ENCODE peak calls at places on chromosome 14, in five cellular contexts. Y is fibroblast of mammary gland, P is lower leg skin, R is stomach, J is D721Med. H is an unnamed sample.

GRCh38 chr14:75315143-75315542 is 36.5 kb downstream of the FOS start:
- DNase-seq in Y (peak), P (no peak), R (peak), J (no peak), H (no peak)

GRCh38 chr14:52354257-52354656 is 40.1 kb downstream of the PTGER2 start:
- DNase-seq in Y (peak), P (no peak), R (no peak), J (no peak), H (no peak)

GRCh38 chr14:22986508-22987054 is 4.2 kb upstream of the AJUBA start:
- DNase-seq in Y (peak), P (peak), R (peak), J (peak), H (peak)

GRCh38 chr14:94066089-94066676 is 14.8 kb downstream of the DDX24 start:
- DNase-seq in Y (no peak), P (no peak), R (no peak), J (no peak), H (no peak)

GRCh38 chr14:36516719-36517241 is 3.3 kb downstream of the NKX2-1 start:
- DNase-seq in Y (no peak), P (no peak), R (no peak), J (no peak), H (no peak)

GRCh38 chr14:87186745-87187144 is 806.2 kb downstream of the GALC start:
- DNase-seq in Y (no peak), P (no peak), R (no peak), J (no peak), H (no peak)

GRCh38 chr14:86035882-86036281 is 505.9 kb downstream of the FLRT2 start:
- DNase-seq in Y (peak), P (no peak), R (no peak), J (no peak), H (no peak)

GRCh38 chr14:103273847-103274615 is 60.0 kb upstream of the EIF5 start:
- DNase-seq in Y (no peak), P (no peak), R (no peak), J (no peak), H (no peak)

GRCh38 chr14:68977741-68978549 is 1.2 kb downstream of the ACTN1 start:
- DNase-seq in Y (peak), P (peak), R (peak), J (no peak), H (peak)

GRCh38 chr14:75022655-75023054 is 19.9 kb downstream of the EIF2B2 start:
- DNase-seq in Y (no peak), P (no peak), R (no peak), J (no peak), H (no peak)

GRCh38 chr14:36700656-36701055 is 39.0 kb downstream of the PAX9 start:
- DNase-seq in Y (no peak), P (no peak), R (no peak), J (no peak), H (no peak)

GRCh38 chr14:70702154-70702553 is 60.4 kb downstream of the TTC9 start:
- DNase-seq in Y (no peak), P (no peak), R (no peak), J (no peak), H (no peak)

GRCh38 chr14:86333506-86333905 is 803.6 kb downstream of the FLRT2 start:
- DNase-seq in Y (no peak), P (no peak), R (no peak), J (no peak), H (no peak)

GRCh38 chr14:103281496-103282231 is 52.4 kb upstream of the EIF5 start:
- DNase-seq in Y (peak), P (no peak), R (peak), J (peak), H (no peak)

DNA sequence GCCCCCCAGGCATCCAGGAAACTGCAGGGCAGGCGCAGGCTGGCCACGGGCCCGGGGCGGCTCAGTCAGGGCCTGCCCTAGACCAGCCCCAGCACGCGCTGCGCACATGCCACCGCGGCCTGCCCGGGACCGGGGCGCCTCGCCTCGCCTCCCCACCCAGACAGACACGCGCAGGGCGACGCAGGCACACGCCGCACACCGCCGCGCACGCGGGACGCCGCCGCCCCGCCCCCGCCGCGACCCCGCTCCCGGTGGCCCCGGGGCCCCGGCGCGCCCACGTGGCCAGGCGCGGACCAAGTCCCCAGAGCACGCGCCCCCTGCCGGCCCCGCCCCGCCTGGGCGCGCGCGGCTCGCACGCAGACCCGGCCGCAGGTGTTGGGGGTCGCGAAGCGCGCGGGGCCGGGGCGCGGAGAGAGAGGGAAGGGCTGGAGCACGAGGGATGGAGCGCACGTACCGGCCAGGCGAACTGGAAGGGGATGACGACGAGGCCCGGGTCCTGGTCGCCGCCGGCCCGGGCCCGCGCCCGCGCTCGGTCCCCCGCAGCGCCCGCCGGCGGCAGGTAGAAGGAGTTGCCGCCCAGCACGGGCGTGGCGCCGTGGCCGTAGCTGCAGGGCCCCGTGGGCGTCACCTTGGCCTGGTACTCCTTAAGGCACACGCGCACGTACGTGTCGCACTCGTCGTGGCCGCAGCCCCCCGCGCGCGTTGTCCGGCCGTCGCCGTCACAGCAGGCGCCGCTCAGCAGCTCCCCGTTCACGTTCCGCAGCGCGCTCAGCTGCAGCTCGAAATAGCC is 1.1 kb downstream of the JAG2 start:
- DNase-seq in Y (no peak), P (no peak), R (peak), J (no peak), H (no peak)
- TF ChIP-seq CTCF in Y (no peak), P (no peak), R (peak), J (peak), H (no peak)

DNA sequence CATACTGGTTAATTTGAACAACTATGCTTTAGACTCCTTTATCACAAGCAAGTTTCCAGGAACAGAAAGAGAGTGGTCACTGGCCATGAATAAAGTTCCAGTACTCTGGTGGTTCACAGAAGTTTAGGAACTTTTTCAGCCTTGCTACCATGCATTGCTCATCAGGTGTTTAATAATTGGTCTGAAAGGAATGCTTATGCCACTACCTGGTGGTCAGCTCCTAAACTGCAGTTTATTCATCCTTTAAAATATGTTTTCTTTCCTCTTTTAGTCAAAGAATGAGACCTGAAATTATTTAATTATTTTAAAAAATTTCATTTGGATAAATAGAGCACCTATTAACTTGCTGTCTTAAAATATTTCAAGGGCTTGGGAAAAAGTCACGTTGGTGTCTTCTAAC is 260.1 kb upstream of the OR4E1 start:
- DNase-seq in Y (no peak), P (no peak), R (no peak), J (no peak), H (no peak)
- TF ChIP-seq CTCF in Y (no peak), P (no peak), R (peak), J (no peak), H (peak)

GRCh38 chr14:64296561-64296960 is 2.4 kb upstream of the ESR2 start:
- DNase-seq in Y (peak), P (no peak), R (no peak), J (no peak), H (no peak)

GRCh38 chr14:64292197-64292596 is 2.0 kb downstream of the ESR2 start:
- DNase-seq in Y (no peak), P (no peak), R (no peak), J (no peak), H (no peak)

GRCh38 chr14:64294672-64295413 is 672 bp upstream of the ESR2 start:
- DNase-seq in Y (peak), P (no peak), R (peak), J (peak), H (peak)

GRCh38 chr14:64289571-64289970 is 4.6 kb downstream of the ESR2 start:
- DNase-seq in Y (no peak), P (no peak), R (no peak), J (no peak), H (no peak)

DNA sequence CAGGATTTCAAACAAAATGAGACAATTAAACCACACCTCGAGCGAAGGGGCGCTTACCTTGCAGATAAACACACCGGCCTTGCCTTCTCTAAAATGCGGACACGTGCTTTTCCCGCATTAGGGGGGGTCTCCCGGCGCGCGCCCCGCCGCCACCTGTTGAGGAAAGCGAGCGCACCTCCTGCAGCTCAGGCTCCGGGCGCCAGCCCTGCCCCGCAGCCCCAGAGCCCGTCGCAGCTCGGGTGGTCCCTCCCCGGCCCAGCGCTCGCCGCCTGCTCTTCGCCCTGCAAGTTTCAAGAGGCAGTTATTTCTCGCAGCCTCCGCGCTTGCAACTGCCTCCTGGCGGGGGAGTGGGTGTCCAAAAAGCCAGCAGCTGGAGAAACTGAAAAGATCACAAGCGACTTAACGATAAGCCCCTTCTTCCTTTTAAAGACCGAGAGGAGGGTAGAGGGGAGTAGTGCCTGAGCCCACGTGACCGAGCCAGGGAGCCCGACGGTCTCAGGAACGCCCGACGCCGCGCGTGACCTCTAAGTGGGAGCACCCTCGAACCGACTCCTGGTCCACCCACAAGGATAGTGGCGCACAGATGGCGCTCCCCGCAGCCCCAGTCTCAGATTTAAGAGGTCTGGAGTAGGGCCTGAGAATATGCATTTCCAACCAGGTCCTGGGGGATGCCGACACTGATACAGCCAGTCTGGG is at the start of gene ESR2:
- DNase-seq in Y (peak), P (no peak), R (peak), J (peak), H (peak)
- TF ChIP-seq CTCF in Y (peak), P (no peak), R (no peak), J (no peak), H (no peak)

DNA sequence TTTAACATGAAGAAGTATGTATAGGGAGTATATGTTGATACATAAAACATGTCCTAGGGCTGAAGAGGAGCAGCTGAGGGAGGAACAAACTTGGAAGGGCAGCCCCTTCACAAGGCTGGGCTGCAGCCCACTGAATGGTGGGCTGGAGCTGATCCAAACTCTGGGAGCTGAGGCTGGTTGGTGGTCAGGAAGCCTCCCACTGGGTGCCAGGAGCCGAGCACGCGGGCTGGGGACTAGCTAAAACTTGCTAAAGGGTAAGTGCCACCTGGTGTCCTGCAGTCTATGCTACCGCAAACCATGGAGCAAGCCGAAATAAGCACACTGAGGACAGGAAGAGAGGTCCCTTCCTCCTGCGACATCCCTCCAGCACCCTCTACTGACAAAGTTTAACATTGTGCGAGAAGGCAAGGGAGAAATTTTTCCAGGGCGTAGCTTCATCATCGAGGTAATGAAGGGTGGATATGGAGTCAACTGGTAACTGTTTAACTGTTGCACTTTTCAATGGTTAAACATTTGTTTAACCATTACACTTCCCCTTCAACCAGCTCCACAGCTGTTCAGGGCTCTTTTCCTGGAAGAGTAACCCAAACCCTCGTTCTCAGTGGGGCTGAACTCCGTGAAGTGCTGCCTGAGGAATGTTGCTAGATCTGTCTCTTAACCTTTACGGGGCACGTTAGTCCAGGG is 42.2 kb downstream of the EGLN3 start:
- DNase-seq in Y (no peak), P (no peak), R (no peak), J (no peak), H (no peak)
- TF ChIP-seq CTCF in Y (peak), P (no peak), R (no peak), J (peak), H (no peak)

DNA sequence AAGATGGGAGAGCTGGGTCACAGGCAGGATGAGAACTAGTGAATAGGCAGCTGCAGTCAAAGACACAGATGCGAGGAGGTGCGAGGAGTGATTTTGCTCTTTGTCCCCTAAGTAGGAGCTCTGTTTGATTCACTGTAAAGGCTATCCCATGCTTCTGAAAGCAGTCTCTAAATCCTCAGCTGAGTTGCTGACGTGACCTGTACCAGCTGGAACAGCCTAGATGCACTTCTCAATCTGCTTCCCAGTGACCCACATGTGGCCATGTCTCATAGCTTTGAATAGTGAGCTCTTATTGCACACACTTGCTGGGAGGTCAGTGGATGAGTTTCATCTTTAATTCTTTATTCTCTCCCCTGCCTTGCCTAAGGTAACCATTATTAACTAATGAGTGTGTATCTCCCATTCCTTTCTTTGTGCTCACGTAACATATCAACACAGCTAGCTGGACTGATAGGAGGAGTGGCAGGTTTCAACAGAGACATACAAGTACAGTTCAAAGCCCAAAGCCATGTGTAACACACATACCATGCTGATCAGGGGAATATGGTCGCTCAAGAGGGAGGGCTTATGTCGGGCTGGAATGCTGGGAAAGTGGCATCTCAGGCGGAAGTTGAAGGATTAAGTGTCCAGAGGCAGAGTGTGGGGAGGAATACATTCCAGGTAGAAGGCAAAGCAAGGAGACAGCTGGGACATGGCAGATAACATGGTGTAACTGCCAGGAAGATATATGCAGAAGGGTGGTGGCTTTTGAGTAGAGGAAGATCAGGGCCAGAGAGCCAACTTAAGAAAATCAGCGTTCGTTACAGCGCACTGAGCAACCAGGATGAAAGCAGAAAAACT is 15.4 kb upstream of the YY1 start:
- DNase-seq in Y (no peak), P (no peak), R (no peak), J (no peak), H (no peak)
- TF ChIP-seq CTCF in Y (no peak), P (no peak), R (no peak), J (no peak), H (no peak)

GRCh38 chr14:90405755-90406154 is 8.9 kb downstream of the CALM1 start:
- DNase-seq in Y (no peak), P (no peak), R (no peak), J (no peak), H (no peak)

GRCh38 chr14:90412058-90412457 is 15.2 kb downstream of the CALM1 start:
- DNase-seq in Y (no peak), P (no peak), R (no peak), J (no peak), H (no peak)

GRCh38 chr14:90409209-90409730 is 12.4 kb downstream of the CALM1 start:
- DNase-seq in Y (peak), P (no peak), R (no peak), J (no peak), H (no peak)

GRCh38 chr14:90406384-90406798 is 9.6 kb downstream of the CALM1 start:
- DNase-seq in Y (no peak), P (no peak), R (no peak), J (no peak), H (no peak)

GRCh38 chr14:90408713-90409112 is 11.9 kb downstream of the CALM1 start:
- DNase-seq in Y (peak), P (no peak), R (no peak), J (no peak), H (no peak)
- TF ChIP-seq CTCF in Y (no peak), P (no peak), R (no peak), J (no peak), H (no peak)

DNA sequence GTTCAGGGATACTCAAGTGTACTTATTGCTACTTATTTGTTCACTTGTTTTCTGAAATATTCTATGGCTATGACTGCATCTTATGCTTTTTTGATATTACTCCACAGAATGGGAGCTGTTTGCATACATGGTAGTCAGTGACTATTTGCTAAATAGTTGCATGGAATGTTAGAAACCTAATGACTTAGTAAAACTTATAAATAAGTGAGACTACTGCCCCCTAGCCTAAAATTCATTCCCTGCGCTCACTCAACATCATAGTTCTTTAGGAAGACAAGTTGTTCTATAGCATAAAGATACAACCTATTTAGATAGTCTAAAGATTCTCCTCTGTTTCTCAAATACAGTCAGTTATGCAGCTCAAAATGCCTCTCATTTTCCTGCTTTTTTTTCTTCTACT is 305.5 kb downstream of the CEP128 start:
- DNase-seq in Y (peak), P (no peak), R (no peak), J (no peak), H (no peak)
- TF ChIP-seq CTCF in Y (peak), P (no peak), R (no peak), J (peak), H (peak)

DNA sequence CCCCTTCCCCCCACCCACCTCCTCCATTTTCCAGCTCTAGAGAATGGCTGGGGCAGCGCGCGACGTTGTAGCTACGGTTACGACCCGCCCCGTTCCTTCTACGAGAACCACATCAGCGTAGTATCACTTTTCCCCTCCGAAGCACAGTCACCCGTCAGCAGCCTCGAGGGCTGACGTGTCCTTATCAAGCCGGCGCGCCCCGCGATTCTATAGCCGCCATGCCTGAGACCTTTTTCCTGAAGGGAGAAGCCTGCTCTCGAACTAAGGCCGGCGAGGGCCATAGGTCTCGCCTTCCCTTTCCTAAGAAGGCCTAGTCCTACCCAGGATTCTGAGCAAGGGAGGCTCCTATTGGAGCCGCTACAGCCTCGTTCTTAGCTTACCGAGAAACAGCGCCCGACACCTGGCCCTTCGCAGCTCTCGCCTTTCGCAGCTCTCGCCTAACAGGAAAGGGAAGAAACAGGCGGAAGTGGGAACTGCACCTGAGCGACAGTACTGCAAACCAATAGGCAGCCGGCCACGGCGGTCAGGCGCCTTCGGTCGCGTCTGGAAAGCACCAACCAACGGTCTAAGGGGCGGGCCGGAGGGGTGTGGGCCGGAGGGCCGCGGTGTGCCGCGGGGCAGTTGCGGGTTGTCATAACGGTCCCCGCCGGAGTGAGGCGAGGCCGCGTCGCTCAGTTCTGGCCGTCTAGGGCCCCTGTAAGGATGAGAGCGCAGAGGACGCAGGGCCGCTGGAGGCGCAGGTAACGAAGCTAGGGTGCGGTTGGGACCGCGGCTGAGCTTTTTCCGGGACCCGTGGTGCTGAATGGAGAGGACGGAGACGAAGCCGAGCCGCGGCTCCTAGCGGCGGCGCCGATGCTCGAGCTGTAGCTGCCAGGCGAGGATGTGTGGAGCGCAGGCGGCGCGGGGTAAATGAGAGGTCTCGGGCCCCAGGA is at the start of the genes MGAT2 and RPL36AL:
- DNase-seq in Y (peak), P (peak), R (peak), J (peak), H (peak)
- TF ChIP-seq CTCF in Y (peak), P (peak), R (peak), J (no peak), H (peak)